ENCODE peak calls at places on chromosomes 11 and 22, in ten cellular contexts. X is cardiac muscle cell; B is PC-9; U is right lobe of liver; S is fibroblast of lung; J is Peyer's patch; R is body of pancreas; F is neural progenitor cell; W is CD4-positive, alpha-beta T cell; O is endothelial cell of umbilical vein. Z is an unnamed sample.

GRCh38 chr22:37184816-37185541 is 3.1 kb downstream of the C1QTNF6 start:
- DNase-seq in X (no peak), B (no peak), U (no peak), S (no peak), J (no peak), R (no peak), F (no peak), W (no peak), O (no peak), Z (peak; percentile 28)

GRCh38 chr22:36808611-36809344 is 8.1 kb downstream of the PVALB start:
- DNase-seq in X (no peak), B (no peak), U (no peak), S (no peak), J (no peak), R (no peak), F (no peak), W (no peak), O (no peak), Z (no peak)

GRCh38 chr22:47835726-47836125 is 1073.3 kb downstream of the TBC1D22A start:
- DNase-seq in X (no peak), B (peak; percentile 42), U (no peak), S (peak; percentile 96), J (no peak), R (no peak), F (no peak), W (no peak), O (no peak), Z (no peak)

GRCh38 chr22:31346733-31347250 is 646 bp upstream of the PATZ1 start:
- DNase-seq in X (peak; percentile 72), B (peak; percentile 69), U (peak; percentile 88), S (peak; percentile 61), J (peak; percentile 72), R (peak; percentile 73), F (peak; percentile 81), W (no peak), O (peak; percentile 51), Z (peak; percentile 67)

GRCh38 chr11:17989306-17989705 is 23.5 kb downstream of the SERGEF start:
- DNase-seq in X (no peak), B (no peak), U (no peak), S (no peak), J (no peak), R (no peak), F (no peak), W (no peak), O (no peak), Z (no peak)

GRCh38 chr11:11230802-11231562 is 122.1 kb downstream of the CSNK2A3 start:
- DNase-seq in X (peak; percentile 50), B (no peak), U (no peak), S (no peak), J (no peak), R (no peak), F (peak; percentile 65), W (no peak), O (no peak), Z (no peak)

GRCh38 chr11:120331301-120331966 is 4.8 kb upstream of the ARHGEF12 start:
- DNase-seq in X (no peak), B (peak; percentile 24), U (no peak), S (peak; percentile 95), J (no peak), R (peak; percentile 71), F (no peak), W (no peak), O (no peak), Z (no peak)

GRCh38 chr11:43943931-43944751 is 1.7 kb downstream of the C11orf96 start:
- DNase-seq in X (peak; percentile 47), B (no peak), U (no peak), S (no peak), J (no peak), R (no peak), F (peak; percentile 42), W (no peak), O (peak; percentile 14), Z (peak; percentile 53)

GRCh38 chr11:100878474-100878873 is 191.4 kb downstream of the ARHGAP42 start:
- DNase-seq in X (no peak), B (no peak), U (no peak), S (peak; percentile 48), J (no peak), R (no peak), F (no peak), W (no peak), O (no peak), Z (no peak)

GRCh38 chr11:123429851-123430735 is at the start of gene GRAMD1B:
- DNase-seq in X (peak; percentile 94), B (peak; percentile 20), U (peak; percentile 53), S (peak; percentile 25), J (peak; percentile 35), R (peak; percentile 17), F (peak; percentile 95), W (peak; percentile 66), O (peak; percentile 66), Z (peak; percentile 67)
- TF ChIP-seq CTCF in X (peak; percentile 28), B (no peak), U (no peak), S (peak; percentile 4), J (peak; percentile 14), R (no peak), F (peak; percentile 34), W (no peak), O (peak; percentile 25), Z (no peak)

DNA sequence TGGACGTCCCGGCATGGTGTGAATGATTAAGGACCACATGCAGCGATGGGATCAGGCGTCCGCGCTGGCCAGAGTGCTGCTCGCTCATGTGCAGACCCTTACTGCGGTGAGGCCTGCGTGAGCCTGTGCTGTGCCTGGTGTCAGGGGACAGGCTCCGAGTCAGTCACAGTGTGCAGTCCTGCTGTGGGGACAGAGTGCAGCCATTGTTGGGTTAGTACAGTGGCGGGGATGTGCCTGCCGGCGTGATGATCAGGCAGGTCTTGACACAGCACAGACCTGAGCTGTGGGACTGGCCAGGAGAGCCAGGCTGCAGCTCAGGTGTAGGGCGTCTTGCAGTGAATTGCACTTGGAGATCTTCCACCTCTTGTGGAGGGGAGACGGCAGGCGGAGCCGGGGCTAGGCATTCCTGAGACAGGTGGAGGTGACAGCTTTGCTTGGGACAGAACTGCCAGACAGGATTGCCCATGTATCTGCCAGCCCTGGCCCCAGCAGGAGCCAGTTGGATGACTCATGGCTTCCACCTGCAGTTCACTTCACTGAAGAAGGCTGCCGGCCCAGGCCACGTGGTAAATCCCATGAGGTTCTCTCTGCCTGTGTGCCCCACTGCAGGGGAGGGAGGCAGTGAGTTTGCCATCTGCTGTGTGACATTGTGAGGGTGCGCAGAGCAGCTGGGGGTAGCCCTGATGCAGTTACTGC is 17.3 kb downstream of the TRMU start:
- DNase-seq in X (no peak), B (peak; percentile 80), U (no peak), S (no peak), J (no peak), R (peak; percentile 95), F (no peak), W (no peak), O (no peak), Z (peak; percentile 70)
- TF ChIP-seq CTCF in X (no peak), B (no peak), U (no peak), S (no peak), J (no peak), R (no peak), F (no peak), W (no peak), O (no peak), Z (no peak)

GRCh38 chr22:44067033-44067432 is 42.9 kb downstream of the PARVB start:
- DNase-seq in X (no peak), B (no peak), U (no peak), S (no peak), J (no peak), R (no peak), F (no peak), W (no peak), O (peak; percentile 52), Z (no peak)
- TF ChIP-seq CTCF in X (no peak), B (no peak), U (no peak), S (no peak), J (no peak), R (no peak), F (peak; percentile 18), W (no peak), O (peak; percentile 41), Z (no peak)

DNA sequence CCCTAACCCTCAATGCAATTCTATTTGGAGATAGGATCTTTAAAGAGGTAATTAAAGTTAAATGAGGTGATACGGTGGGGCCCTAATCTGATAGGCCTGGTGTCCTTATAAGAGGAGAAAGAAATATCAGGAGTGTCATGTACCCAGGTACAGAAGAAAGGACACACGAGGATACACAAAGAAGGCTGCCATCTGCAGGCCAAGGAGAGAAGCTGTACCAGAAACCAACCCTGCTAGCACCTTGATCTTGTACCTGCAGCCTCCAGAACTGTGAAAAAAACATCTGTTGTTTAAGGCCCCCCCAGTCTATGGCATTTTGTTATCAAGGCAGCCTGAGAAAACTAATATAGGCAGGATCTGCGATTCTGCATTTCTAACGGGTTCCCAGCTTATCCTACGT is 44.2 kb downstream of the FBXO7 start:
- DNase-seq in X (no peak), B (no peak), U (no peak), S (no peak), J (no peak), R (no peak), F (no peak), W (no peak), O (no peak), Z (no peak)
- TF ChIP-seq CTCF in X (peak; percentile 2), B (peak; percentile 59), U (peak; percentile 21), S (no peak), J (no peak), R (no peak), F (peak; percentile 34), W (no peak), O (peak; percentile 16), Z (no peak)

DNA sequence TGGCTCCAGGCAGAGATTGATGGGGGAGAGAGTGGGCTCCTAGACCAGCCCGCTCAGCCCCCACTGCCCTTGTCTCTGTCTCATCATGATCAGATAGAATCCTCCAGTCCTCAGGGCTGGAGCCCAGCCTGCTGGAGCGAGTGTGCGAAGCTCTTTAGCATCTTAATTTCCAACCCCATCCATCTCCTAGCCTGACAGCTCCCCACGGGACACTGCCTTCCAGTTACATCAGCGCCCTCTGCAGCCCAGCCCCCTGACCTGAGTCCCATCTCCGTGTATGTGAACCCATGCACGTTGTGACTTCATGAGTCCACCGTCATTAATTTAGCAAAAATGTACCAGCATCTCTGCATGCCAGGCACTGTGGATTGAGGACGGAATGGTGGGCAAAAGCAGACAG is 2.1 kb downstream of the P2RX3 start:
- DNase-seq in X (peak; percentile 72), B (no peak), U (no peak), S (no peak), J (no peak), R (peak; percentile 29), F (peak; percentile 65), W (no peak), O (peak; percentile 19), Z (no peak)
- TF ChIP-seq CTCF in X (peak; percentile 37), B (no peak), U (peak; percentile 12), S (no peak), J (no peak), R (no peak), F (peak; percentile 59), W (no peak), O (no peak), Z (no peak)